ENCODE peak calls at places on chromosomes 7 and 10, in six cellular contexts. M is neural progenitor cell, S is GM23248, J is mammary epithelial cell, C is DND-41, D is astrocyte. W is an unnamed sample.

GRCh38 chr7:10412426-10413019 is 561.1 kb upstream of the PHF14 start:
- DNase-seq in C (peak), J (peak), D (peak), M (peak), S (peak), W (no peak)

GRCh38 chr10:80487422-80487785 is 33.3 kb downstream of the TSPAN14 start:
- DNase-seq in D (no peak), S (no peak), J (no peak), C (no peak), M (no peak), W (no peak)

GRCh38 chr10:12400266-12400931 is 51.1 kb downstream of the CAMK1D start:
- DNase-seq in C (no peak), M (no peak), S (no peak), D (peak), J (no peak), W (no peak)

GRCh38 chr10:3735175-3735574 is 49.8 kb downstream of the KLF6 start:
- DNase-seq in C (no peak), S (no peak), J (no peak), D (no peak), M (peak), W (no peak)

GRCh38 chr7:70574970-70575799 is 556.8 kb upstream of the GALNT17 start:
- DNase-seq in J (peak), M (peak), D (peak), C (no peak), S (peak), W (no peak)

GRCh38 chr7:4174451-4174850 is 507.6 kb upstream of the FOXK1 start:
- DNase-seq in C (no peak), J (no peak), D (no peak), M (no peak), S (no peak), W (no peak)

GRCh38 chr7:75914169-75914654 is 743 bp upstream of the POR start:
- DNase-seq in M (peak), D (no peak), C (no peak), J (no peak), S (no peak), W (no peak)

GRCh38 chr10:75231672-75232581 is 3.8 kb downstream of the COMTD1 start:
- DNase-seq in D (no peak), C (no peak), S (no peak), M (no peak), J (no peak), W (no peak)

GRCh38 chr7:133650067-133650466 is 397.2 kb downstream of the EXOC4 start:
- DNase-seq in D (peak), J (no peak), S (peak), M (no peak), C (no peak), W (no peak)

GRCh38 chr10:30083934-30084333 is 24.5 kb upstream of the JCAD start:
- DNase-seq in J (no peak), D (no peak), S (no peak), M (no peak), C (no peak), W (no peak)

GRCh38 chr7:85806321-85806720 is 619.5 kb upstream of the SEMA3D start:
- DNase-seq in M (peak), C (no peak), J (no peak), S (no peak), D (no peak), W (no peak)

GRCh38 chr7:33952824-33953223 is 47.5 kb downstream of the BMPER start:
- DNase-seq in S (peak), D (peak), C (no peak), J (peak), M (no peak), W (no peak)

GRCh38 chr7:2008101-2008935 is 224.4 kb downstream of the MAD1L1 start:
- DNase-seq in S (no peak), J (no peak), D (no peak), C (no peak), M (no peak), W (peak)

GRCh38 chr10:126247454-126247975 is 140.8 kb downstream of the ADAM12 start:
- DNase-seq in M (no peak), J (peak), D (peak), C (no peak), S (peak), W (peak)

GRCh38 chr10:62005687-62006086 is 104.2 kb downstream of the ARID5B start:
- DNase-seq in M (no peak), J (no peak), S (no peak), D (no peak), C (no peak), W (no peak)

GRCh38 chr10:95430231-95430951 is 130.8 kb downstream of the SORBS1 start:
- DNase-seq in C (peak), M (peak), J (peak), S (peak), D (no peak), W (no peak)

GRCh38 chr10:71040890-71041590 is 152.7 kb upstream of the PCBD1 start:
- DNase-seq in M (no peak), D (no peak), S (no peak), C (no peak), J (no peak), W (no peak)

GRCh38 chr10:49404321-49404878 is 8.5 kb upstream of the DRGX start:
- DNase-seq in J (no peak), D (no peak), C (no peak), S (no peak), M (no peak), W (no peak)

GRCh38 chr7:25541064-25541463 is 312.8 kb upstream of the NPVF start:
- DNase-seq in S (no peak), J (no peak), D (no peak), C (no peak), M (no peak), W (no peak)

GRCh38 chr7:155763721-155764431 is 48.4 kb downstream of the SHH start:
- DNase-seq in C (peak), S (no peak), M (no peak), D (peak), J (no peak), W (peak)

GRCh38 chr7:46285856-46286255 is 364.8 kb upstream of the IGFBP3 start:
- DNase-seq in C (no peak), M (no peak), S (no peak), D (peak), J (peak), W (no peak)

GRCh38 chr7:102273749-102274712 is 12.6 kb upstream of the SH2B2 start:
- DNase-seq in M (no peak), C (no peak), D (peak), S (peak), J (peak), W (peak)

GRCh38 chr7:73343671-73344380 is 15.9 kb downstream of the FKBP6 start:
- DNase-seq in C (no peak), J (no peak), D (no peak), S (no peak), M (peak), W (no peak)

GRCh38 chr7:153943428-153944370 is 108.5 kb upstream of the DPP6 start:
- DNase-seq in J (no peak), M (peak), S (no peak), C (no peak), D (no peak), W (no peak)

GRCh38 chr7:106840342-106840741 is 24.7 kb upstream of the PIK3CG start:
- DNase-seq in S (peak), J (peak), M (peak), D (peak), C (no peak), W (no peak)

GRCh38 chr7:117993377-117994003 is 120.2 kb upstream of the CTTNBP2 start:
- DNase-seq in S (peak), D (peak), J (peak), C (peak), M (peak), W (no peak)

GRCh38 chr7:45511721-45512422 is 62.3 kb upstream of the ADCY1 start:
- DNase-seq in J (no peak), D (no peak), S (no peak), M (no peak), C (no peak), W (no peak)

GRCh38 chr7:150842716-150843115 is 9.6 kb upstream of the AOC1 start:
- DNase-seq in M (no peak), D (no peak), C (no peak), J (no peak), S (no peak), W (no peak)

GRCh38 chr7:150848111-150848510 is 4.2 kb upstream of the AOC1 start:
- DNase-seq in S (no peak), J (no peak), D (no peak), C (no peak), M (no peak), W (no peak)

GRCh38 chr7:150846291-150847115 is 5.8 kb upstream of the AOC1 start:
- DNase-seq in S (no peak), D (no peak), M (no peak), J (no peak), C (no peak), W (no peak)

GRCh38 chr7:150847536-150847935 is 4.8 kb upstream of the AOC1 start:
- DNase-seq in S (no peak), C (no peak), D (no peak), M (no peak), J (no peak), W (no peak)

GRCh38 chr7:150845471-150845870 is 6.8 kb upstream of the AOC1 start:
- DNase-seq in D (no peak), M (peak), S (peak), J (no peak), C (no peak), W (no peak)
- H3K9ac ChIP-seq in D (no peak), M (no peak), S (no peak), J (no peak), C (no peak), W (no peak)

GRCh38 chr7:128793184-128793552 is 1.4 kb downstream of the CCDC136 start:
- DNase-seq in J (no peak), C (no peak), D (no peak), M (no peak), S (no peak), W (no peak)

GRCh38 chr7:128794020-128794419 is 2.3 kb downstream of the CCDC136 start:
- DNase-seq in D (no peak), S (no peak), J (no peak), C (no peak), M (no peak), W (no peak)

GRCh38 chr7:128791968-128792319 is at the start of gene CCDC136:
- DNase-seq in D (no peak), J (no peak), S (peak), C (no peak), M (no peak), W (no peak)

GRCh38 chr7:128791121-128791967 is 424 bp upstream of the CCDC136 start:
- DNase-seq in J (peak), S (peak), C (peak), M (peak), D (no peak), W (peak)

GRCh38 chr7:128792471-128793183 is 859 bp downstream of the CCDC136 start:
- DNase-seq in M (no peak), D (no peak), S (no peak), C (no peak), J (no peak), W (no peak)
- H3K9ac ChIP-seq in M (no peak), D (no peak), S (no peak), C (peak), J (no peak), W (no peak)

GRCh38 chr10:114680557-114681117 is 22.6 kb upstream of the ABLIM1 start:
- DNase-seq in S (no peak), J (no peak), C (no peak), D (no peak), M (no peak), W (no peak)

GRCh38 chr10:114683162-114683561 is 25.1 kb upstream of the ABLIM1 start:
- DNase-seq in D (peak), J (peak), M (no peak), S (no peak), C (no peak), W (no peak)

GRCh38 chr10:114682121-114682520 is 24.0 kb upstream of the ABLIM1 start:
- DNase-seq in C (no peak), S (no peak), D (no peak), M (peak), J (no peak), W (no peak)

GRCh38 chr10:114682532-114682931 is 24.5 kb upstream of the ABLIM1 start:
- DNase-seq in M (no peak), D (no peak), J (no peak), C (no peak), S (no peak), W (no peak)

DNA sequence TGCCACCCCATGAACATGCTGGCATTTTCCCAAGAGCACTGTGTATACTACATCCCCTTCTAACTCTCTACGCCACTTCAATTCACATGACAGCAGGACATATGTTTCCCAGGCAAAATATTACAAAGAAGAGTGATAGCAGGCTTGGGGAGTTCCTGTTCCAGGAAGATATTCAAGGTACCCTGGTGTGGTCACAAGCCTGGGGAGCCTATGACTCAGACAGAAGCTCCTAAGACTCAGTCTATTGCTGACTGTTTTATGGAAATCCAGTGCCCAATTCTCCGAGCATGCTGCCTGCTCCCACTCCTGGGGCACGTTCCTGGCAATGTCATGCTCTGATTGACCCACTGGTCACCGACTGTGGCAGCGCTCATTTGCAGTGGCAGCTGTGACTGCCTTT is 23.5 kb upstream of the ABLIM1 start:
- DNase-seq in D (no peak), M (no peak), S (no peak), J (peak), C (no peak), W (peak)
- H3K9ac ChIP-seq in D (no peak), M (no peak), S (no peak), J (no peak), C (no peak), W (no peak)

GRCh38 chr10:132336064-132336746 is 4.2 kb downstream of the LRRC27 start:
- DNase-seq in M (no peak), S (peak), C (no peak), J (no peak), D (no peak), W (no peak)
- H3K9ac ChIP-seq in M (no peak), S (peak), C (no peak), J (no peak), D (no peak), W (no peak)

GRCh38 chr10:8331387-8331786 is 276.9 kb downstream of the GATA3 start:
- DNase-seq in S (no peak), D (no peak), J (no peak), C (peak), M (no peak), W (no peak)
- H3K9ac ChIP-seq in S (no peak), D (no peak), J (no peak), C (peak), M (no peak), W (no peak)

DNA sequence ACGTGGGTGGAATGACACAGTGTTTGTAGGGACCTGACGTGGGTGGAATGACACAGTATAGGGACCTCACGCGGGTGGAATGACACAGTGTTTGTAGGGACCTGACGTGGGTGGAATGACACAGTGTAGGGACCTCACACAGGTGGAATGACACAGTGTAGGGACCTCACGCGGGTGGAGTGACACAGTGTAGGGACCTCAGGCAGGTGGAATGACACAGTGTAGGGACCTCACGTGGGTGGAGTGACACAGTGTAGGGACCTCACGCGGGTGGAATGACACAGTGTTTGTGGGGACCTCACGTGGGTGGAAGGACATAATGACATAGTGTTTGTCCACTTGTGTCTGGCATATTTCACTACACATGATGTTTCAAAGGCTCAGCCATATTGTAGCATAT is 19.3 kb downstream of the PPP2R2D start:
- DNase-seq in S (no peak), D (no peak), J (no peak), M (no peak), C (no peak), W (no peak)
- H3K9ac ChIP-seq in S (no peak), D (no peak), J (no peak), M (no peak), C (no peak), W (no peak)

GRCh38 chr7:99499713-99500636 is at the start of gene ZNF394:
- DNase-seq in J (peak), D (peak), S (peak), M (peak), C (peak), W (peak)

GRCh38 chr7:99500637-99501009 is 542 bp upstream of the ZNF394 start:
- DNase-seq in M (no peak), S (no peak), C (no peak), D (no peak), J (no peak), W (no peak)

GRCh38 chr7:99497771-99498545 is 2.1 kb downstream of the ZNF394 start:
- DNase-seq in S (no peak), D (no peak), J (no peak), C (no peak), M (no peak), W (no peak)

GRCh38 chr7:99498546-99498944 is 1.5 kb downstream of the ZNF394 start:
- DNase-seq in S (peak), C (peak), D (no peak), M (no peak), J (peak), W (no peak)

DNA sequence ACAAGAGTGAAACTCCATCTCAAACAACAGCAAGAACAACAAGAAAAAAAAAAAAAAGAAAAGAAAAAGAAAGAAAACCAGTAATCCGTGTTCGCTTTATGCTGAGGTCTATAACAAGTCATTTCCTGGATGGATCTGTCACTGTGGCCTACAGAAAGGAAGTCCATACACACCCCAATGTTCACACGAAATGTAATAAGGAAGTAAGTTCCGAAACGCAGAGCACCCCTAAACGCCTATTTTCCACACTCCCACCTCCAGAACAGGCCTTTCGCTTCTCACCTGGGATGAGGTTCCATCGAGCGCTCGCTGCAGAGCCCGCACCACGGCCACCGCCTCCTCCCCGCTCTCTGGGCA is 747 bp downstream of the ZNF394 start:
- DNase-seq in D (peak), S (peak), J (no peak), M (no peak), C (no peak), W (no peak)
- H3K9ac ChIP-seq in D (peak), S (peak), J (peak), M (peak), C (peak), W (peak)

GRCh38 chr10:17784701-17785100 is 24.4 kb upstream of the MRC1 start:
- DNase-seq in M (no peak), J (peak), D (peak), S (peak), C (no peak), W (no peak)
- H3K9ac ChIP-seq in M (no peak), J (no peak), D (peak), S (peak), C (no peak), W (no peak)

GRCh38 chr7:107958764-107959526 is 44.0 kb downstream of the LAMB1 start:
- DNase-seq in S (peak), J (peak), M (no peak), D (peak), C (no peak), W (no peak)
- H3K9ac ChIP-seq in S (no peak), J (no peak), M (no peak), D (no peak), C (no peak), W (no peak)

GRCh38 chr10:101889256-101890210 is 45.9 kb upstream of the KCNIP2 start:
- DNase-seq in J (peak), M (peak), S (peak), C (peak), D (peak), W (no peak)
- H3K9ac ChIP-seq in J (no peak), M (no peak), S (no peak), C (no peak), D (no peak), W (no peak)